ENCODE peak calls at places on chromosome X, in ten cellular contexts. I is mucosa of gallbladder; Z is lower lobe of right lung; X is cardiac septum; W is EL; Y is NCI-H748 treated with DMSO at 0.1 percent for 48 hours; M is HL-60; O is stimulated activated CD4-positive, alpha-beta T cell treated with anti-CD3 and anti-CD28 coated beads, Interleukin-2, amount 100 ng/mL, for 48 hours; G is naive thymus-derived CD4-positive, alpha-beta T cell; V is cardiac fibroblast. N is an unnamed sample.

GRCh38 chrX:123713841-123714240 is 19.0 kb downstream of the THOC2 start:
- DNase-seq in W (peak; percentile 16), Z (no peak), X (no peak), M (no peak), I (no peak), Y (no peak), O (no peak), G (no peak), V (no peak), N (no peak)

GRCh38 chrX:30888526-30889146 is 418 bp downstream of the TAB3 start:
- DNase-seq in I (no peak), M (peak; percentile 5), O (peak; percentile 9), W (peak; percentile 12), X (no peak), Z (no peak), Y (no peak), V (peak; percentile 19), G (no peak), N (peak; percentile 31)

GRCh38 chrX:38514014-38514854 is 47.1 kb upstream of the TSPAN7 start:
- DNase-seq in Y (no peak), W (no peak), O (no peak), V (no peak), M (peak; percentile 9), X (no peak), Z (no peak), I (no peak), G (no peak), N (no peak)

GRCh38 chrX:75149654-75150053 is 6.4 kb downstream of the ABCB7 start:
- DNase-seq in O (no peak), Y (no peak), I (no peak), G (no peak), X (no peak), V (no peak), M (no peak), W (no peak), Z (no peak), N (no peak)

GRCh38 chrX:66638591-66639500 is at the start of gene EDA2R:
- DNase-seq in I (no peak), M (no peak), O (peak; percentile 5), W (peak; percentile 83), X (no peak), Y (no peak), V (peak; percentile 90), G (peak; percentile 12), Z (peak; percentile 34), N (peak; percentile 45)

GRCh38 chrX:150372280-150372679 is 9.2 kb downstream of the MAMLD1 start:
- DNase-seq in X (no peak), G (no peak), V (no peak), Y (no peak), O (no peak), M (no peak), I (no peak), W (no peak), Z (no peak), N (no peak)

GRCh38 chrX:68835468-68835867 is 6.6 kb downstream of the EFNB1 start:
- DNase-seq in X (no peak), M (no peak), Z (no peak), G (no peak), O (no peak), I (no peak), W (no peak), V (no peak), Y (no peak), N (no peak)

GRCh38 chrX:25001808-25002657 is 13.7 kb downstream of the ARX start:
- DNase-seq in M (no peak), Y (no peak), V (no peak), I (no peak), G (no peak), W (no peak), X (no peak), Z (no peak), O (no peak), N (no peak)

GRCh38 chrX:1391707-1392375 is at the start of gene SLC25A6:
- DNase-seq in M (peak; percentile 98), G (peak; percentile 99), V (peak; percentile 98), X (peak; percentile 100), I (peak; percentile 99), Y (no peak), Z (peak; percentile 99), W (peak; percentile 97), O (peak; percentile 100), N (peak; percentile 99)